ENCODE peak calls at places on chromosomes 7 and 10, in five cellular contexts. O, W, M, H and X are unnamed samples.

GRCh38 chr10:14173706-14174594 is 156.8 kb downstream of the FRMD4A start:
- DNase-seq in O (no peak), W (no peak), M (no peak), H (no peak), X (no peak)

GRCh38 chr7:30082686-30083085 is 52.1 kb upstream of the MTURN start:
- DNase-seq in O (no peak), W (no peak), M (no peak), H (no peak), X (no peak)

GRCh38 chr7:130180571-130180971 is 24.6 kb downstream of the TMEM209 start:
- DNase-seq in O (no peak), W (no peak), M (no peak), H (no peak), X (no peak)

GRCh38 chr10:129718548-129719414 is 245.3 kb downstream of the EBF3 start:
- DNase-seq in O (no peak), W (no peak), M (no peak), H (no peak), X (no peak)

GRCh38 chr7:1030444-1031070 is 13.8 kb upstream of the GPR146 start:
- DNase-seq in O (no peak), W (no peak), M (no peak), H (no peak), X (no peak)

GRCh38 chr10:48336978-48337599 is 30.6 kb downstream of the MAPK8 start:
- DNase-seq in O (no peak), W (no peak), M (no peak), H (no peak), X (no peak)

GRCh38 chr10:28284126-28284525 is 18.7 kb downstream of the MPP7 start:
- DNase-seq in O (no peak), W (no peak), M (no peak), H (no peak), X (no peak)

GRCh38 chr7:155355745-155356144 is 58.1 kb downstream of the INSIG1 start:
- DNase-seq in O (no peak), W (no peak), M (no peak), H (no peak), X (no peak)

GRCh38 chr10:4391683-4392082 is 434.3 kb upstream of the AKR1E2 start:
- DNase-seq in O (no peak), W (no peak), M (no peak), H (no peak), X (no peak)

GRCh38 chr7:82347808-82348207 is 95.8 kb downstream of the CACNA2D1 start:
- DNase-seq in O (no peak), W (no peak), M (no peak), H (no peak), X (no peak)

GRCh38 chr7:44375236-44375699 is 49.9 kb upstream of the CAMK2B start:
- DNase-seq in O (peak; percentile 82), W (peak; percentile 46), M (no peak), H (no peak), X (no peak)